ENCODE peak calls at places on chromosomes 6 and 20, in ten cellular contexts. One of them, this sample, is unnamed.
A peak's percentile ranks its signal among the peaks of the same experiment; 100 is the strongest.

GRCh38 chr6:5132741-5133140 is 47.6 kb downstream of the PPP1R3G start:
- DNase-seq in AG20443: peak; percentile 84
- DNase-seq in HCEC 1CT: peak; percentile 83
- DNase-seq in substantia nigra: no peak
- DNase-seq in HT-29: no peak
- DNase-seq in GM03348: peak; percentile 79
- DNase-seq in anterior cingulate cortex: peak; percentile 66
- DNase-seq in NCI-H2107: no peak
- DNase-seq in A549: no peak
- DNase-seq in stimulated activated CD8-positive, alpha-beta memory T cell treated with anti-CD3 and anti-CD28 coated beads, Interleukin-4, amount 100 ng/mL, for 24 hours: no peak
- DNase-seq in this sample: peak; percentile 89

GRCh38 chr20:50288128-50288623 is 97.5 kb downstream of the CEBPB start:
- DNase-seq in NCI-H2107: no peak
- DNase-seq in HCEC 1CT: no peak
- DNase-seq in A549: no peak
- DNase-seq in HT-29: no peak
- DNase-seq in AG20443: no peak
- DNase-seq in substantia nigra: no peak
- DNase-seq in anterior cingulate cortex: no peak
- DNase-seq in GM03348: no peak
- DNase-seq in stimulated activated CD8-positive, alpha-beta memory T cell treated with anti-CD3 and anti-CD28 coated beads, Interleukin-4, amount 100 ng/mL, for 24 hours: no peak
- DNase-seq in this sample: no peak

GRCh38 chr6:19833947-19834346 is 3.2 kb upstream of the ID4 start:
- DNase-seq in HCEC 1CT: no peak
- DNase-seq in A549: no peak
- DNase-seq in anterior cingulate cortex: no peak
- DNase-seq in HT-29: no peak
- DNase-seq in AG20443: no peak
- DNase-seq in stimulated activated CD8-positive, alpha-beta memory T cell treated with anti-CD3 and anti-CD28 coated beads, Interleukin-4, amount 100 ng/mL, for 24 hours: no peak
- DNase-seq in substantia nigra: no peak
- DNase-seq in GM03348: no peak
- DNase-seq in NCI-H2107: no peak
- DNase-seq in this sample: no peak

GRCh38 chr6:145749632-145750031 is 14.3 kb upstream of the EPM2A start:
- DNase-seq in NCI-H2107: no peak
- DNase-seq in HCEC 1CT: peak; percentile 92
- DNase-seq in substantia nigra: no peak
- DNase-seq in HT-29: peak; percentile 45
- DNase-seq in AG20443: peak; percentile 53
- DNase-seq in A549: peak; percentile 49
- DNase-seq in GM03348: peak; percentile 60
- DNase-seq in anterior cingulate cortex: no peak
- DNase-seq in stimulated activated CD8-positive, alpha-beta memory T cell treated with anti-CD3 and anti-CD28 coated beads, Interleukin-4, amount 100 ng/mL, for 24 hours: no peak
- DNase-seq in this sample: no peak

GRCh38 chr20:38129248-38129865 is 35.7 kb downstream of the TGM2 start:
- DNase-seq in anterior cingulate cortex: no peak
- DNase-seq in GM03348: no peak
- DNase-seq in HT-29: no peak
- DNase-seq in stimulated activated CD8-positive, alpha-beta memory T cell treated with anti-CD3 and anti-CD28 coated beads, Interleukin-4, amount 100 ng/mL, for 24 hours: no peak
- DNase-seq in A549: no peak
- DNase-seq in AG20443: no peak
- DNase-seq in HCEC 1CT: no peak
- DNase-seq in NCI-H2107: no peak
- DNase-seq in substantia nigra: no peak
- DNase-seq in this sample: no peak

GRCh38 chr6:119346450-119346849 is 3.1 kb downstream of the MAN1A1 start:
- DNase-seq in GM03348: peak; percentile 9
- DNase-seq in HT-29: no peak
- DNase-seq in stimulated activated CD8-positive, alpha-beta memory T cell treated with anti-CD3 and anti-CD28 coated beads, Interleukin-4, amount 100 ng/mL, for 24 hours: no peak
- DNase-seq in NCI-H2107: no peak
- DNase-seq in anterior cingulate cortex: no peak
- DNase-seq in A549: no peak
- DNase-seq in HCEC 1CT: no peak
- DNase-seq in AG20443: no peak
- DNase-seq in substantia nigra: no peak
- DNase-seq in this sample: no peak

GRCh38 chr6:47414517-47415167 is 62.9 kb upstream of the CD2AP start:
- DNase-seq in AG20443: peak; percentile 45
- DNase-seq in GM03348: peak; percentile 22
- DNase-seq in NCI-H2107: no peak
- DNase-seq in HCEC 1CT: peak; percentile 43
- DNase-seq in stimulated activated CD8-positive, alpha-beta memory T cell treated with anti-CD3 and anti-CD28 coated beads, Interleukin-4, amount 100 ng/mL, for 24 hours: no peak
- DNase-seq in substantia nigra: no peak
- DNase-seq in anterior cingulate cortex: no peak
- DNase-seq in HT-29: peak; percentile 77
- DNase-seq in A549: peak; percentile 63
- DNase-seq in this sample: no peak

GRCh38 chr6:153523390-153523789 is 392.3 kb upstream of the RGS17 start:
- DNase-seq in substantia nigra: no peak
- DNase-seq in HT-29: no peak
- DNase-seq in anterior cingulate cortex: no peak
- DNase-seq in GM03348: no peak
- DNase-seq in stimulated activated CD8-positive, alpha-beta memory T cell treated with anti-CD3 and anti-CD28 coated beads, Interleukin-4, amount 100 ng/mL, for 24 hours: no peak
- DNase-seq in AG20443: no peak
- DNase-seq in A549: no peak
- DNase-seq in NCI-H2107: no peak
- DNase-seq in HCEC 1CT: no peak
- DNase-seq in this sample: no peak

GRCh38 chr6:124699038-124699437 is 263.2 kb upstream of the RNF217 start:
- DNase-seq in HT-29: no peak
- DNase-seq in A549: no peak
- DNase-seq in stimulated activated CD8-positive, alpha-beta memory T cell treated with anti-CD3 and anti-CD28 coated beads, Interleukin-4, amount 100 ng/mL, for 24 hours: no peak
- DNase-seq in anterior cingulate cortex: no peak
- DNase-seq in GM03348: no peak
- DNase-seq in substantia nigra: no peak
- DNase-seq in HCEC 1CT: no peak
- DNase-seq in AG20443: no peak
- DNase-seq in NCI-H2107: no peak
- DNase-seq in this sample: no peak

This sample was measured in posterior vena cava.